ENCODE peak calls at places on chromosomes 12 and 14, in six cellular contexts. One of them, this sample, is unnamed.
A peak's percentile ranks its signal among the peaks of the same experiment; 100 is the strongest.

GRCh38 chr14:32985881-32986280 is 47.2 kb downstream of the NPAS3 start:
- DNase-seq in neuronal stem cell: no peak
- DNase-seq in H9: no peak
- DNase-seq in H1: no peak
- DNase-seq in IMR-90: no peak
- DNase-seq in trophoblast cell: no peak
- DNase-seq in this sample: no peak

GRCh38 chr12:122939151-122939550 is 27.1 kb downstream of the ABCB9 start:
- DNase-seq in H9: no peak
- DNase-seq in IMR-90: no peak
- DNase-seq in trophoblast cell: no peak
- DNase-seq in H1: no peak
- DNase-seq in neuronal stem cell: no peak
- DNase-seq in this sample: no peak

GRCh38 chr12:52395761-52396434 is 10.2 kb downstream of the KRT82 start:
- DNase-seq in neuronal stem cell: no peak
- DNase-seq in H1: peak; percentile 87
- DNase-seq in IMR-90: no peak
- DNase-seq in trophoblast cell: peak; percentile 80
- DNase-seq in H9: peak; percentile 97
- DNase-seq in this sample: peak; percentile 90

GRCh38 chr12:59660148-59660547 is 64.3 kb downstream of the SLC16A7 start:
- DNase-seq in H9: no peak
- DNase-seq in trophoblast cell: no peak
- DNase-seq in IMR-90: no peak
- DNase-seq in neuronal stem cell: no peak
- DNase-seq in H1: no peak
- DNase-seq in this sample: no peak

GRCh38 chr12:10153271-10154144 is 18.4 kb downstream of the OLR1 start:
- DNase-seq in IMR-90: peak; percentile 63
- DNase-seq in trophoblast cell: peak; percentile 87
- DNase-seq in neuronal stem cell: peak; percentile 72
- DNase-seq in H9: peak; percentile 89
- DNase-seq in H1: peak; percentile 82
- DNase-seq in this sample: peak; percentile 88

GRCh38 chr14:24130717-24131548 is 474 bp downstream of the FITM1 start:
- DNase-seq in trophoblast cell: no peak
- DNase-seq in neuronal stem cell: no peak
- DNase-seq in H9: no peak
- DNase-seq in IMR-90: no peak
- DNase-seq in H1: no peak
- DNase-seq in this sample: no peak

GRCh38 chr12:4615667-4616066 is 33.2 kb downstream of the AKAP3 start:
- DNase-seq in IMR-90: no peak
- DNase-seq in trophoblast cell: no peak
- DNase-seq in neuronal stem cell: no peak
- DNase-seq in H9: no peak
- DNase-seq in H1: no peak
- DNase-seq in this sample: no peak

GRCh38 chr14:57057803-57058202 is 210.9 kb downstream of the EXOC5 start:
- DNase-seq in trophoblast cell: no peak
- DNase-seq in IMR-90: no peak
- DNase-seq in H9: no peak
- DNase-seq in H1: no peak
- DNase-seq in neuronal stem cell: no peak
- DNase-seq in this sample: peak; percentile 72

GRCh38 chr12:67067453-67068203 is 201.5 kb upstream of the CAND1 start:
- DNase-seq in H1: peak; percentile 53
- DNase-seq in IMR-90: no peak
- DNase-seq in trophoblast cell: no peak
- DNase-seq in neuronal stem cell: no peak
- DNase-seq in H9: peak; percentile 38
- DNase-seq in this sample: no peak

GRCh38 chr14:70721542-70721941 is 79.8 kb downstream of the TTC9 start:
- DNase-seq in trophoblast cell: no peak
- DNase-seq in H9: no peak
- DNase-seq in IMR-90: peak; percentile 23
- DNase-seq in H1: no peak
- DNase-seq in neuronal stem cell: no peak
- DNase-seq in this sample: peak; percentile 33

GRCh38 chr12:132150780-132151144 is 6.5 kb downstream of the NOC4L start:
- DNase-seq in H9: no peak
- DNase-seq in H1: no peak
- DNase-seq in IMR-90: no peak
- DNase-seq in trophoblast cell: no peak
- DNase-seq in neuronal stem cell: no peak
- DNase-seq in this sample: no peak

GRCh38 chr14:103130965-103131364 is 7.7 kb downstream of the TNFAIP2 start:
- DNase-seq in H1: no peak
- DNase-seq in H9: no peak
- DNase-seq in trophoblast cell: peak; percentile 56
- DNase-seq in neuronal stem cell: no peak
- DNase-seq in IMR-90: peak; percentile 90
- DNase-seq in this sample: no peak

GRCh38 chr14:78633747-78634146 is 463.6 kb downstream of the NRXN3 start:
- DNase-seq in H1: no peak
- DNase-seq in trophoblast cell: no peak
- DNase-seq in H9: peak; percentile 39
- DNase-seq in neuronal stem cell: peak; percentile 24
- DNase-seq in IMR-90: no peak
- DNase-seq in this sample: peak; percentile 41

GRCh38 chr12:116916122-116916521 is 5.4 kb downstream of the FBXW8 start:
- DNase-seq in neuronal stem cell: no peak
- DNase-seq in H9: no peak
- DNase-seq in trophoblast cell: peak; percentile 98
- DNase-seq in IMR-90: peak; percentile 60
- DNase-seq in H1: no peak
- DNase-seq in this sample: peak; percentile 36

GRCh38 chr14:96584199-96584906 is 82.2 kb downstream of the PAPOLA start:
- DNase-seq in H9: peak; percentile 88
- DNase-seq in H1: peak; percentile 85
- DNase-seq in IMR-90: no peak
- DNase-seq in neuronal stem cell: peak; percentile 61
- DNase-seq in trophoblast cell: peak; percentile 78
- DNase-seq in this sample: peak; percentile 83

GRCh38 chr14:98704441-98704840 is 567.6 kb downstream of the BCL11B start:
- DNase-seq in neuronal stem cell: no peak
- DNase-seq in IMR-90: no peak
- DNase-seq in H9: no peak
- DNase-seq in trophoblast cell: no peak
- DNase-seq in H1: no peak
- DNase-seq in this sample: peak; percentile 2

GRCh38 chr12:108273217-108273616 is 65.9 kb downstream of the CMKLR1 start:
- DNase-seq in neuronal stem cell: no peak
- DNase-seq in IMR-90: no peak
- DNase-seq in H1: no peak
- DNase-seq in H9: no peak
- DNase-seq in trophoblast cell: no peak
- DNase-seq in this sample: no peak

GRCh38 chr14:81400852-81401251 is 728 bp upstream of the STON2 start:
- DNase-seq in IMR-90: peak; percentile 51
- DNase-seq in trophoblast cell: peak; percentile 100
- DNase-seq in neuronal stem cell: no peak
- DNase-seq in H1: no peak
- DNase-seq in H9: no peak
- DNase-seq in this sample: peak; percentile 86

GRCh38 chr12:109741970-109742372 is 28.3 kb downstream of the FAM222A start:
- DNase-seq in IMR-90: no peak
- DNase-seq in trophoblast cell: no peak
- DNase-seq in neuronal stem cell: no peak
- DNase-seq in H9: peak; percentile 23
- DNase-seq in H1: peak; percentile 39
- DNase-seq in this sample: no peak

GRCh38 chr12:117582135-117582784 is 220.8 kb upstream of the NOS1 start:
- DNase-seq in H1: no peak
- DNase-seq in trophoblast cell: no peak
- DNase-seq in neuronal stem cell: no peak
- DNase-seq in H9: no peak
- DNase-seq in IMR-90: no peak
- DNase-seq in this sample: no peak

GRCh38 chr14:41950428-41950827 is 343.8 kb downstream of the LRFN5 start:
- DNase-seq in trophoblast cell: no peak
- DNase-seq in neuronal stem cell: no peak
- DNase-seq in H9: no peak
- DNase-seq in IMR-90: no peak
- DNase-seq in H1: no peak
- DNase-seq in this sample: no peak

GRCh38 chr12:131941116-131941986 is 8.4 kb upstream of the EP400 start:
- DNase-seq in IMR-90: no peak
- DNase-seq in trophoblast cell: no peak
- DNase-seq in H1: no peak
- DNase-seq in neuronal stem cell: no peak
- DNase-seq in H9: no peak
- DNase-seq in this sample: no peak

GRCh38 chr14:47674546-47675238 is 713 bp downstream of the MDGA2 start:
- DNase-seq in IMR-90: no peak
- DNase-seq in trophoblast cell: no peak
- DNase-seq in H1: peak; percentile 75
- DNase-seq in H9: peak; percentile 56
- DNase-seq in neuronal stem cell: peak; percentile 36
- DNase-seq in this sample: peak; percentile 55

DNA sequence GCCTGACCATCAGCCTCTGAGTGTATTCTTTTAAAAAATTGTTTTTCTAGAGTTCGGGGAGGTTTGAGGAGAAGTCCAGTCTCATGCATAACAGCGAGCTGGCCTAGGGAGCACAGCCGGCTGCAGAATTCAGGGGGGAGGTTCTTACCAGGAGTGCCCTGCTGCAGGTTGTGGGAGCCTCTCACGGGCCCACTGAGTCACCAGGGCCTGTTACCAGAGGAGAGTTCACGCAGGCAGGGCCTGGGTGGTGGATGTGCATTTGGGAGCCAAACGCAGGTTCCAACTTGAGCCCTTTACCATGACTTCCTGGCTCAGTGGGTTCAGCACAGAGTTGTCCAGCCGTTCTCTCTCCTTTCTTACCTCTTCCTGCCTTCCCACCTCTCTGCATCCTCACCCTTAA is 14.4 kb downstream of the CD9 start:
- DNase-seq in IMR-90: no peak
- DNase-seq in trophoblast cell: no peak
- DNase-seq in H1: no peak
- DNase-seq in H9: no peak
- DNase-seq in neuronal stem cell: no peak
- DNase-seq in this sample: no peak
- H3K9ac ChIP-seq in IMR-90: no peak overlapping the region
- H3K9ac ChIP-seq in trophoblast cell: peak overlapping the region; percentile 43
- H3K9ac ChIP-seq in H1: peak overlapping the region; percentile 40
- H3K9ac ChIP-seq in H9: no peak overlapping the region
- H3K9ac ChIP-seq in neuronal stem cell: no peak overlapping the region
- H3K9ac ChIP-seq in this sample: peak overlapping the region; percentile 51

DNA sequence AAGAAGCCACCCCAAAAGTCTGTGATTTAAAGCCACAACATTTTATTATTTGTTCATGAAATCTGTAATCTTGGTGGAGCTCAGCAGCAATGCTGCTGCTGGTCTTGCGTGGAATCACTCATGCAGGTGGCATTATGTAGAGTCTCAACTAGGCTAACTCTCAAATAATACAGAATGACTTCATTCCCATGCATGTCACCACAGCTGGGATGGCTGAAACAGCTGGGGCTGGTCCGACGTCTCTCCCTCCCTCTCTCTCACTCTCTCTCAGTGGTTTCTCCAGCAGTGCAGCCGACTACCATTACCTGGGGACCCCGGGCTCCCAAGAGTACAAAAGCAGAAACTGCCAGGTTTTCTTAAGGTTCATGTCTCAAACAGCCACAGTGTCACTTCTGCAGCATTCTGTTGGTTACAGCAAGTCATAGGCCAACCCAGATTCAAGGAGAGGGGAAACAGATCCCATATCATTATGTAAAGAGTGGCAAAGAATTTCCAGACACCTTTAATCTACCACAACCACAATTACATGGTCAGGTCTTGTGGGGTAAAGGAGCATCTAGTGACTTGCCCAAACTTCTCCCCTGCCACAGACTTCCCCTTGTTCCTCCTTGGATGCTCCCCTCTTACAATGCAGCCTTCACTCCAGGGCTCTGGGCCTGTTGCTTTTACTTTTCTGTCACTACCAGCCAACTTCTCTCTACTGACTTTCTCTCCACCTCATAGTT is 192.0 kb upstream of the HMGA2 start:
- DNase-seq in neuronal stem cell: no peak
- DNase-seq in trophoblast cell: peak; percentile 30
- DNase-seq in H1: no peak
- DNase-seq in IMR-90: peak; percentile 75
- DNase-seq in H9: no peak
- DNase-seq in this sample: no peak
- H3K4ac ChIP-seq in neuronal stem cell: no peak overlapping the region
- H3K4ac ChIP-seq in trophoblast cell: no peak overlapping the region
- H3K4ac ChIP-seq in H1: no peak overlapping the region
- H3K4ac ChIP-seq in IMR-90: peak overlapping the region; percentile 93
- H3K4ac ChIP-seq in H9: no peak overlapping the region
- H3K4ac ChIP-seq in this sample: no peak overlapping the region

DNA sequence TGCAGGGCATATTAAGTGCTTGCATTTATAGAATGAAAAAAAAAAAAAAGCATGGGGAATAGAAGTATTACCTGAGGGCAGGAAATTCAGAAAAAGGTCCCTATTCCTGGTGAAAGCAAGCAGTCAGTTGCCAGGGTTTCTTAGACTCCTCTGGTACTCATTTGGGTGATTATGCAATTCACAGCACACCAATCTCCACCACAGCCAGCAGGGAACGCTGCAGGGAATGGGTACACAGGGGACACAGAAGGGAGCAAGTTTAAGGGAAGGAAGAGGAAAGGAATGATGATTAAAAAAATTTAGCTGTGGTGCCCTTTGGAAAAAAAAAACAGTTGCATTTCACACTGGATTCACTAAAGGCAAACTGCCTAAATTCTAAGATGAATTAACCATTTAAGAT is 14.2 kb downstream of the BLTP3B start:
- DNase-seq in neuronal stem cell: no peak
- DNase-seq in H9: peak; percentile 69
- DNase-seq in trophoblast cell: peak; percentile 79
- DNase-seq in IMR-90: peak; percentile 41
- DNase-seq in H1: no peak
- DNase-seq in this sample: peak; percentile 85
- H3K9ac ChIP-seq in neuronal stem cell: no peak overlapping the region
- H3K9ac ChIP-seq in H9: no peak overlapping the region
- H3K9ac ChIP-seq in trophoblast cell: no peak overlapping the region
- H3K9ac ChIP-seq in IMR-90: peak overlapping the region; percentile 45
- H3K9ac ChIP-seq in H1: no peak overlapping the region
- H3K9ac ChIP-seq in this sample: no peak overlapping the region

GRCh38 chr14:85071447-85071846 is 458.5 kb upstream of the FLRT2 start:
- DNase-seq in IMR-90: no peak
- DNase-seq in neuronal stem cell: no peak
- DNase-seq in trophoblast cell: no peak
- DNase-seq in H9: no peak
- DNase-seq in H1: no peak
- DNase-seq in this sample: peak; percentile 42

GRCh38 chr14:85079842-85080741 is 449.9 kb upstream of the FLRT2 start:
- DNase-seq in H9: no peak
- DNase-seq in IMR-90: no peak
- DNase-seq in trophoblast cell: no peak
- DNase-seq in H1: no peak
- DNase-seq in neuronal stem cell: no peak
- DNase-seq in this sample: peak; percentile 26

GRCh38 chr14:85074955-85075354 is 455.0 kb upstream of the FLRT2 start:
- DNase-seq in IMR-90: no peak
- DNase-seq in trophoblast cell: no peak
- DNase-seq in H9: no peak
- DNase-seq in neuronal stem cell: no peak
- DNase-seq in H1: no peak
- DNase-seq in this sample: no peak

GRCh38 chr14:85076111-85076510 is 453.8 kb upstream of the FLRT2 start:
- DNase-seq in IMR-90: no peak
- DNase-seq in H1: no peak
- DNase-seq in H9: no peak
- DNase-seq in trophoblast cell: no peak
- DNase-seq in neuronal stem cell: no peak
- DNase-seq in this sample: no peak
- H3K4ac ChIP-seq in IMR-90: no peak overlapping the region
- H3K4ac ChIP-seq in H1: no peak overlapping the region
- H3K4ac ChIP-seq in H9: no peak overlapping the region
- H3K4ac ChIP-seq in trophoblast cell: no peak overlapping the region
- H3K4ac ChIP-seq in neuronal stem cell: no peak overlapping the region
- H3K4ac ChIP-seq in this sample: no peak overlapping the region

This sample was measured in mesendoderm.